ENCODE peak calls at places on chromosomes 1 and 21, in six cellular contexts. G is endothelial cell of umbilical vein, L is A549, T is HepG2, E is K562, I is GM12878. O is an unnamed sample.

GRCh38 chr1:173917635-173918493 is 737 bp upstream of the SERPINC1 start:
- DNase-seq in T (no peak), L (no peak), I (no peak), E (no peak), G (no peak), O (no peak)

GRCh38 chr1:20698195-20698910 is 19.5 kb downstream of the KIF17 start:
- DNase-seq in T (peak), E (no peak), I (no peak), L (peak), G (no peak), O (no peak)

GRCh38 chr1:151716771-151717631 is at the start of gene CELF3:
- DNase-seq in T (no peak), G (no peak), I (no peak), E (peak), L (peak), O (peak)

GRCh38 chr1:1398677-1399186 is 403 bp downstream of the CCNL2 start:
- DNase-seq in T (no peak), I (no peak), L (no peak), E (no peak), G (no peak), O (no peak)

GRCh38 chr1:57003398-57004139 is 37.8 kb upstream of the C8B start:
- DNase-seq in E (no peak), L (no peak), T (no peak), I (no peak), G (no peak), O (no peak)

GRCh38 chr1:147627435-147628110 is 42.8 kb downstream of the ACP6 start:
- DNase-seq in G (peak), L (peak), I (no peak), E (peak), T (peak), O (peak)

GRCh38 chr21:45979651-45980050 is 1.9 kb upstream of the COL6A1 start:
- DNase-seq in L (no peak), G (no peak), T (no peak), E (no peak), I (no peak), O (no peak)

GRCh38 chr21:37886726-37887309 is 29.4 kb downstream of the KCNJ6 start:
- DNase-seq in L (no peak), I (no peak), T (no peak), E (no peak), G (no peak), O (no peak)

GRCh38 chr1:209246660-209247059 is 336.9 kb upstream of the CAMK1G start:
- DNase-seq in L (peak), I (no peak), G (no peak), T (no peak), E (no peak), O (no peak)

GRCh38 chr1:50570064-50570463 is 146.8 kb upstream of the DMRTA2 start:
- DNase-seq in E (no peak), L (peak), I (no peak), T (peak), G (no peak), O (no peak)

GRCh38 chr1:44631647-44632510 is 42.4 kb downstream of the TMEM53 start:
- DNase-seq in I (peak), G (peak), L (peak), T (peak), E (peak), O (peak)

GRCh38 chr1:193085263-193085662 is 20.0 kb downstream of the GLRX2 start:
- DNase-seq in E (no peak), I (no peak), L (no peak), G (peak), T (no peak), O (no peak)

GRCh38 chr1:168236836-168237611 is 11.2 kb downstream of the SFT2D2 start:
- DNase-seq in I (no peak), E (no peak), G (no peak), L (no peak), T (no peak), O (no peak)

GRCh38 chr1:89005286-89006151 is 13.1 kb upstream of the KYAT3 start:
- DNase-seq in L (no peak), T (no peak), G (no peak), E (no peak), I (no peak), O (no peak)

GRCh38 chr1:171769754-171770153 is 11.7 kb upstream of the METTL13 start:
- DNase-seq in L (no peak), G (no peak), T (no peak), E (no peak), I (no peak), O (no peak)

GRCh38 chr1:150162862-150163706 is 13.4 kb downstream of the PLEKHO1 start:
- DNase-seq in I (peak), E (peak), T (peak), G (peak), L (peak), O (peak)

GRCh38 chr1:162381383-162381782 is at the start of gene C1orf226:
- DNase-seq in T (no peak), L (peak), G (no peak), E (no peak), I (no peak), O (no peak)

GRCh38 chr1:227805606-227806197 is 9.8 kb upstream of the PRSS38 start:
- DNase-seq in E (no peak), I (no peak), G (no peak), L (peak), T (no peak), O (no peak)

GRCh38 chr1:82733645-82734044 is 932.9 kb downstream of the ADGRL2 start:
- DNase-seq in I (no peak), L (no peak), E (no peak), T (no peak), G (no peak), O (no peak)

GRCh38 chr1:180594723-180595122 is 36.0 kb downstream of the OVAAL start:
- DNase-seq in E (peak), L (peak), I (no peak), T (no peak), G (no peak), O (no peak)

GRCh38 chr21:39660596-39660995 is 47.9 kb downstream of the B3GALT5 start:
- DNase-seq in I (no peak), E (no peak), G (peak), L (peak), T (no peak), O (no peak)

GRCh38 chr1:212566522-212567479 is 41.8 kb upstream of the ATF3 start:
- DNase-seq in E (peak), T (peak), L (peak), G (peak), I (peak), O (peak)

GRCh38 chr21:42547906-42548365 is 34.3 kb downstream of the SLC37A1 start:
- DNase-seq in E (no peak), L (no peak), T (no peak), G (no peak), I (no peak), O (no peak)

GRCh38 chr1:81706650-81707435 is 93.9 kb upstream of the ADGRL2 start:
- DNase-seq in L (no peak), E (no peak), T (no peak), G (peak), I (no peak), O (no peak)

GRCh38 chr21:36127977-36128376 is 6.9 kb upstream of the CBR3 start:
- DNase-seq in L (no peak), T (no peak), G (no peak), I (no peak), E (no peak), O (no peak)

GRCh38 chr1:92476071-92476607 is 10.6 kb downstream of the GFI1 start:
- DNase-seq in E (no peak), G (no peak), L (no peak), T (no peak), I (no peak), O (peak)

GRCh38 chr1:180926164-180926981 is 13.7 kb downstream of the KIAA1614 start:
- DNase-seq in G (no peak), I (no peak), L (no peak), T (no peak), E (peak), O (no peak)

GRCh38 chr1:37575692-37576091 is 19.0 kb downstream of the DNALI1 start:
- DNase-seq in T (no peak), L (no peak), E (no peak), I (no peak), G (peak), O (no peak)

GRCh38 chr1:209895709-209896108 is 42.3 kb upstream of the SYT14 start:
- DNase-seq in E (no peak), I (no peak), G (peak), T (no peak), L (no peak), O (no peak)

GRCh38 chr1:112761714-112762480 is 46.8 kb upstream of the PPM1J start:
- DNase-seq in T (no peak), G (no peak), E (no peak), L (no peak), I (no peak), O (peak)

GRCh38 chr1:231611851-231612250 is 14.7 kb upstream of the DISC1 start:
- DNase-seq in E (no peak), L (no peak), T (no peak), G (no peak), I (no peak), O (peak)

GRCh38 chr1:36322786-36323635 is 434 bp downstream of the EVA1B start:
- DNase-seq in T (no peak), G (peak), L (no peak), E (peak), I (no peak), O (peak)

GRCh38 chr1:89939693-89940438 is 55.0 kb upstream of the ZNF326 start:
- DNase-seq in G (no peak), E (no peak), I (no peak), T (no peak), L (no peak), O (no peak)

GRCh38 chr1:228782662-228783414 is 47.6 kb downstream of the RHOU start:
- DNase-seq in I (no peak), T (peak), G (no peak), E (no peak), L (peak), O (no peak)

DNA sequence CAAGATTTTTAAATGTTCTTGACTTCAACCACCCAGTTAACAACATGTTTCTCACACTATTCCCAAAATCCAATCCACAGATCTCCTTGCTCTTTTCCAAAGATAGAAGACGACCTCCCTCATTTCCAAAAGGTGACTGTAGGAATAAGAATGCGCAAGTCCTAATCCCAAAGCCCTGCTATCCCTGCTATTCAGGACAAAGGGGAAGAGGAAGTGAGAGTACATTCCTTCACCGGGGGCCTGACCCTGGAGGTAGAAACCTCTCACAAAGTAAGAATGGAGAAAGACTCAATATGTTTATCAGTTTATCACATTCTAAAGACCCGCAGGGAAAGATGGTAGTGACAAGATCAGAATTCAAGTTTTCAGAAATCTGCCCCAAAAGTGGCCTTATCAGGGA is 55.7 kb downstream of the PLEKHA6 start:
- DNase-seq in L (no peak), I (no peak), G (peak), E (no peak), T (no peak), O (no peak)
- TF ChIP-seq MAX in L (no peak), I (no peak), G (no peak), E (no peak), T (no peak), O (no peak)

DNA sequence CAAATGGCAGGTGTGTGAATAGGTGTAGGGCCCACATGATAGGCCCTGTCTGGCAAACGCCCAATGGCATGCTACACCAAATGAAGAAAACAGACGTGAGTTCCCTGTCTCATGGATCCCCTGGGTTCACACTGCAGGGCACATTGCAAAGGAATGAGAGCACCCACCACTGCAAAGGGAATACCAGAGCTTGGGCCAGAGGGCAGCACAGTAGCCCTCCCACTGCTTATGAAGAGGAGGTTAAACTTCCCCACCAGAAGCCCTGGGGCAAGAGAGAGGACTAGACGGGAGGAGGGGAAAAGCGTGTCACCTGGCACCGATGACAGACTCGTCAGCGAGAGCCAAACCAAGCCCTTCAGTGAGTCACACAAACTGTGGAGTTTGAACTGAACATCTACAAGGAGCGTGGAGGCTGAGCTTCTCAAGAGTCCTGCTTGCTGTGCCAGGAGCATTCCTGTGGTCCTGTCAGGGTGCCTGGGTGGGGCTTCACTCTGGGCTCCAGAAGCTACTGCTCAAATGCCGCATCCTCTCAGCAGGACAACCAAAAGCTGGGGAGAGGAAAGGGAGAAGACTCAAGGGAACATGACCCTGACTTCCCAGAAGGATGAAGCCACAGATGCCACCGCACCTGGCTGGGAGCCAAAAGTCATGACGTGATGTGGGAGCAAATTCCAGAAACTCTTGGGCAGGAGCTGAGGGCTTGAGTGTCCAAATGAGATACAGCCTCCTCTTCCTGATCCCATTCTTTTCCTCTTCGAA is 61.1 kb downstream of the TOMM20 start:
- DNase-seq in T (peak), L (peak), I (no peak), G (no peak), E (peak), O (peak)
- TF ChIP-seq MYC in T (no peak), L (no peak), I (no peak), G (no peak), E (no peak), O (no peak)

DNA sequence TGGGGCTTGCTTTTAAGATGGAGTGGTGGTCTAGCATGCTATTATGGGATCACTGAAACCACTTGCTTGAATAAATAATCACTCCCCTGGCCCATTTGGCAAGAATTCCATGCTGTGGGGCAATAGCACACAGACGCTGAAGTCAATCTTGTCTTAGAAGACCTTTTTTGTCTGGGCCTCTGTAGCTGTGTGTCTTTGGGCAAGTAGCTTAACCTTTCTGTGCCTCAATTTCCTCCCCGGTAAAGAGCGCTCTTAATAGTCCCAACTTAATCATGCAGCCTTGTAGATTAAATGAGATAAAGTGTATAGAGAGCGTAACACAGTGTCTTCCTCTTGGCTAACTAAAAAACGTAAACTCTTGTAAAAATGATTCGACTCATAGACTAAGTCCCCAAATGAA is 125.4 kb upstream of the IGSF21 start:
- DNase-seq in G (no peak), I (no peak), T (no peak), L (no peak), E (no peak), O (no peak)
- H3K4me3 ChIP-seq in G (no peak), I (no peak), T (no peak), L (no peak), E (no peak), O (no peak)

DNA sequence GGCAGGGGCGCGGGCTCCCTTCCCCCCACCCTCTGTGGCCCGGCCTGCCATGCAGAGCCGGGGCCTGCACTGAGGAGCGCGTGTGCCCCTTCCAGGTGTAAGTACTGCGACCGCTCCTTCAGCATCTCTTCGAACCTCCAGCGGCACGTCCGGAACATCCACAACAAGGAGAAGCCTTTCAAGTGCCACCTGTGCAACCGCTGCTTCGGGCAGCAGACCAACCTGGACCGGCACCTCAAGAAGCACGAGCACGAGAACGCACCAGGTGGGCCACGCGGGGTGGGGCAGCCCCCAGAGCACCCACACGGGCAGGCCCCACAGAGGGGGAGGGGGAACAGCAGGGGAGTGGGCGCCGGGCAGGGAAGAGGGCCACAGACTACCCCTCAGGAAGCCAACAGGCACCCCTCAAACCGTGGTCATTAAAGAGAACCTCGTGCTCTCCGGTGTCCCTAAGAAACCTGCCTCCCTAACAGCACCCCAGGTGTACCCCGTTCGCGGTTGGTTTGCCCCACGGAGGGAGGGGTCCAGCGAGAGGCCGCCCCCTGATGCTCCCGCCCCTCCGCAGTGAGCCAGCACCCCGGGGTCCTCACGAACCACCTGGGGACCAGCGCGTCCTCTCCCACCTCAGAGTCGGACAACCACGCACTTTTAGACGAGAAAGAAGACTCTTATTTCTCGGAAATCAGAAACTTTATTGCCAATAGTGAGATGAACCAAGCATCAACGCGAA is 28.8 kb upstream of the ARHGEF16 start:
- DNase-seq in E (no peak), I (no peak), G (no peak), T (no peak), L (no peak), O (no peak)
- TF ChIP-seq MAX in E (no peak), I (no peak), G (no peak), T (no peak), L (no peak), O (no peak)

O was measured in NB4.